ENCODE peak calls at places on chromosomes 6 and 20, in six cellular contexts. Q, B, E, N, S and D are unnamed samples.

GRCh38 chr6:136788069-136788902 is 4.0 kb downstream of the MAP3K5 start:
- DNase-seq in Q (no peak), B (no peak), E (peak; percentile 48), N (no peak), S (no peak), D (no peak)

GRCh38 chr20:4509825-4510522 is 211.7 kb upstream of the PRND start:
- DNase-seq in Q (no peak), B (no peak), E (no peak), N (no peak), S (no peak), D (no peak)

GRCh38 chr20:44218441-44218840 is 7.9 kb upstream of the OSER1 start:
- DNase-seq in Q (no peak), B (no peak), E (no peak), N (no peak), S (no peak), D (no peak)

GRCh38 chr6:127933852-127934840 is 33.3 kb upstream of the THEMIS start:
- DNase-seq in Q (no peak), B (no peak), E (no peak), N (no peak), S (no peak), D (no peak)

GRCh38 chr6:74075323-74075722 is 379.3 kb downstream of the CD109 start:
- DNase-seq in Q (no peak), B (no peak), E (no peak), N (peak; percentile 79), S (peak; percentile 24), D (no peak)

GRCh38 chr6:22468566-22468965 is 100.8 kb upstream of the HDGFL1 start:
- DNase-seq in Q (no peak), B (no peak), E (no peak), N (no peak), S (no peak), D (no peak)

GRCh38 chr6:117906905-117907599 is at the start of gene SLC35F1:
- DNase-seq in Q (peak; percentile 87), B (peak; percentile 57), E (no peak), N (peak; percentile 41), S (no peak), D (no peak)

GRCh38 chr20:5030348-5031205 is 29.3 kb upstream of the SLC23A2 start:
- DNase-seq in Q (no peak), B (no peak), E (no peak), N (no peak), S (no peak), D (no peak)

GRCh38 chr6:52993461-52993860 is 1.6 kb downstream of the GSTA4 start:
- DNase-seq in Q (no peak), B (no peak), E (no peak), N (no peak), S (no peak), D (peak; percentile 4)

GRCh38 chr6:52995913-52996685 is 1.0 kb upstream of the GSTA4 start:
- DNase-seq in Q (peak; percentile 74), B (no peak), E (peak; percentile 74), N (peak; percentile 50), S (no peak), D (peak; percentile 74)

GRCh38 chr6:52994789-52995078 is 350 bp downstream of the GSTA4 start:
- DNase-seq in Q (no peak), B (peak; percentile 75), E (no peak), N (peak; percentile 44), S (no peak), D (no peak)

GRCh38 chr6:52992980-52993379 is 2.1 kb downstream of the GSTA4 start:
- DNase-seq in Q (no peak), B (no peak), E (no peak), N (no peak), S (no peak), D (no peak)

DNA sequence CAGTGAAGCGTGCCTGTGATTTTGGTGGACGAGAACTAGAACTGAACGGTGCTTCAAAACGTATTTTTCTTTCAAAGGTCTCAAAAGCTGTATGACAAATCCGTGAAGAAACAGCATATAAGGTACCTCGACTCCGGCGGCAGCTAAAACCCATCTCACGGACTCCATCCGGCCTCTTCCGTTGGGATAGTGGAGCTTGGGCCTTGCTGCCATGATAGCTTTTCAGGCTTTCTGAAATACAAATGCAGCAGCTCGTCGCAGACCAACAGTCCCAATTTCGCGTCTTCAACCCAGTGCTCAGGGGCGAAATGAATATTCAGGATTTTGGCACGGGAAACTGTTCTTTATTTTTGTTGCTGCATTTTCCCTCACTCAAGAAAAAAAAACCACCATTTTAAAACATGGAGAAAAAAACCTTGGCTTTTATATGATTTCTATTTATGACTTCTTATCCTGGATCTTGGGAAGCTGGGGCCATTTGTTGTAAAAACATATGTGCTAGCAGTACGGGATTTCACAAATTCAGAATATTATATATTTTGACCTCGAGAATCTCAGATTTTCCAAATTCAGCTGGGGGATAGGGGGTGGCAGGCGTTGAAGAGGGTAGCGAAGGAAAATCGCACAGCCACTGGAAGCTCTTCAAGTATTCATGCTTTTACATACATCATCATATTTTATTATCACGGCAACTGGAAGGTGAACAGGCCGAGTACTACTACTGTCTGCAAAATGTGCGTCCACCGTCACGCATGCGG is 874 bp downstream of the GSTA4 start:
- DNase-seq in Q (no peak), B (peak; percentile 52), E (no peak), N (peak; percentile 30), S (no peak), D (no peak)
- H3K9me3 ChIP-seq in Q (no peaks in the 10 kb centered on the region), B (no peaks in the 10 kb centered on the region), E (no peaks in the 10 kb centered on the region), N (no peaks in the 10 kb centered on the region), S (no peaks in the 10 kb centered on the region), D (no peaks in the 10 kb centered on the region)

GRCh38 chr20:31236953-31237352 is 20.5 kb upstream of the DEFB115 start:
- DNase-seq in Q (no peak), B (no peak), E (no peak), N (no peak), S (no peak), D (no peak)

GRCh38 chr20:31239139-31239538 is 18.3 kb upstream of the DEFB115 start:
- DNase-seq in Q (no peak), B (no peak), E (no peak), N (no peak), S (no peak), D (no peak)

GRCh38 chr20:31237763-31238162 is 19.7 kb upstream of the DEFB115 start:
- DNase-seq in Q (no peak), B (no peak), E (no peak), N (no peak), S (no peak), D (no peak)
- H3K9me3 ChIP-seq in Q (peaks cover 100% of the 10 kb centered on the region), B (no peaks in the 10 kb centered on the region), E (peaks cover 83% of the 10 kb centered on the region), N (peaks cover 13% of the 10 kb centered on the region), S (peaks cover 4% of the 10 kb centered on the region), D (peaks cover 38% of the 10 kb centered on the region)

GRCh38 chr20:56328861-56329260 is 29.9 kb upstream of the FAM210B start:
- DNase-seq in Q (no peak), B (no peak), E (no peak), N (no peak), S (no peak), D (no peak)
- H3K9me3 ChIP-seq in Q (peaks cover 82% of the 10 kb centered on the region), B (no peaks in the 10 kb centered on the region), E (no peaks in the 10 kb centered on the region), N (no peaks in the 10 kb centered on the region), S (no peaks in the 10 kb centered on the region), D (no peaks in the 10 kb centered on the region)

GRCh38 chr6:19605624-19606023 is 231.5 kb upstream of the ID4 start:
- DNase-seq in Q (no peak), B (no peak), E (no peak), N (no peak), S (no peak), D (no peak)
- H3K9me3 ChIP-seq in Q (no peaks in the 10 kb centered on the region), B (no peaks in the 10 kb centered on the region), E (no peaks in the 10 kb centered on the region), N (no peaks in the 10 kb centered on the region), S (no peaks in the 10 kb centered on the region), D (no peaks in the 10 kb centered on the region)

GRCh38 chr6:163031931-163032330 is 304.2 kb downstream of the PACRG start:
- DNase-seq in Q (no peak), B (no peak), E (no peak), N (no peak), S (no peak), D (no peak)

GRCh38 chr6:163038317-163038716 is 310.5 kb downstream of the PACRG start:
- DNase-seq in Q (no peak), B (no peak), E (no peak), N (no peak), S (no peak), D (no peak)

GRCh38 chr6:163030980-163031379 is 303.2 kb downstream of the PACRG start:
- DNase-seq in Q (no peak), B (no peak), E (no peak), N (no peak), S (no peak), D (no peak)

DNA sequence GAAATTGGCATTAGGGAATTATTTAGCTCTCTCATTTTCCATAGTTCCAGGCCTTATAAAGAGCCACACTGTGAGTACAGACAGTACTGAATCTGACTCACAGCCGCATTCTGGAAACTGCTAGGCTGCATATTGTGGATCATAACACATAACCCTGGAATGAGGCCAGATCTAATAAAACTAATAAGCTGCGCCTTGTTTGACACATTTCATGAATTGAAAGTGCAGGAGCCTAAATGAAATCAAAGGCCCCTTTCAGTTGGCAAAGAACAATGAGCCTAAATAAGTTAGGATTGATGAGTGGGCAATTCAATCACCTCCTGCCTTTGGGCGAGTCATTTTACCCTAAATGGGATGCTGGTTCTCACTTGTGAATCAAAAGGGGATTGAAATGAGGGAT is 308.5 kb downstream of the PACRG start:
- DNase-seq in Q (no peak), B (no peak), E (no peak), N (no peak), S (no peak), D (no peak)
- H3K9me3 ChIP-seq in Q (no peaks in the 10 kb centered on the region), B (no peaks in the 10 kb centered on the region), E (peaks cover 15% of the 10 kb centered on the region), N (no peaks in the 10 kb centered on the region), S (no peaks in the 10 kb centered on the region), D (peaks cover 3% of the 10 kb centered on the region)

DNA sequence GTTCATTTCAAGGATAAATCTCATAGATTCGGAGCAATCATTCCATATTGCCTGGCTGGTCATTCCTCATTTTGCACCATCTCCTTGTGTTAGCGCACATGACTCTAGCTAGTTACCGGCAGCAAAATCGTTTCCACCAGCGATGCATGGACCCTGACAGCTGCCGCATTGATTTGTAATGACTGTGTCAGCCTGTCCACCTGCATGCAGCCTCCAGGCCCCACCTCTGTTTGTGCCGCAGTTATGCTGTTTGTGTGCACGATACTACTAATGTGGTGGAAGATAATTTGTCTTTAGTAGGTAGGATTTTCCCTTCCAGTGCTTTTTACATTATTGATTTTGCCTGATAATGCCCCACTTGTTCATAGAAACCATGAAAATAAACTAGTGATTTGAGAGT is 164.0 kb downstream of the TBC1D7 start:
- DNase-seq in Q (no peak), B (no peak), E (no peak), N (no peak), S (no peak), D (no peak)
- H3K9me3 ChIP-seq in Q (no peaks in the 10 kb centered on the region), B (no peaks in the 10 kb centered on the region), E (no peaks in the 10 kb centered on the region), N (no peaks in the 10 kb centered on the region), S (no peaks in the 10 kb centered on the region), D (no peaks in the 10 kb centered on the region)

GRCh38 chr6:112113918-112114317 is 26.5 kb downstream of the FAM229B start:
- DNase-seq in Q (no peak), B (no peak), E (no peak), N (no peak), S (no peak), D (no peak)
- H3K9me3 ChIP-seq in Q (no peaks in the 10 kb centered on the region), B (no peaks in the 10 kb centered on the region), E (no peaks in the 10 kb centered on the region), N (no peaks in the 10 kb centered on the region), S (no peaks in the 10 kb centered on the region), D (peaks cover 3% of the 10 kb centered on the region)

DNA sequence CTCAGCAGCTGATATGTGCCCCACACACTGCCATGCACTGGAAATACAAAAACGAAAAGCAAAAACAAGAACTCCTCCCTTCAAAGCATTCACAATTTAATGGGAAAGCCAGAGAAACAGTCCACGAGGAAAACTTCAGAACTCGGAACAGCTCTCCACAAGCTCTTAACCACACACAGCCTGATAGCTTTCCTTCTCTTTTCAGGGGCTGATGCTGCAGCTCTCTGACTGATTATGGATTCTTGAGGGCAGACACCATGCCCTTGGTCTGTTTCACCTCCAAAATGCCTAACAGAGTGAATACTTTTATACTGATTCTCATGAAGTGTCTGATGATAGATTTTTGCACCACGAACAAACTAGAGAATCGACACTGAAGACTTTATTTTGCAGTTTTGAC is 282.1 kb downstream of the CD83 start:
- DNase-seq in Q (no peak), B (no peak), E (no peak), N (no peak), S (no peak), D (no peak)
- H3K9me3 ChIP-seq in Q (peaks cover 27% of the 10 kb centered on the region), B (no peaks in the 10 kb centered on the region), E (no peaks in the 10 kb centered on the region), N (no peaks in the 10 kb centered on the region), S (no peaks in the 10 kb centered on the region), D (no peaks in the 10 kb centered on the region)